ENCODE peak calls at places on chromosomes 16 and 17, in seven cellular contexts. G is HCT116; F is GM23338; Q is left ventricle myocardium inferior; T is neuronal stem cell; C is naive thymus-derived CD4-positive, alpha-beta T cell; K is cardiac muscle cell. I is an unnamed sample.
A peak's percentile ranks its signal among the peaks of the same experiment; 100 is the strongest.

GRCh38 chr16:4401510-4401909 is 14.9 kb downstream of the CORO7 start:
- DNase-seq in G (no peak), F (no peak), Q (no peak), T (no peak), C (no peak), K (no peak), I (no peak)

GRCh38 chr17:67343237-67343636 is 23.1 kb downstream of the PSMD12 start:
- DNase-seq in G (no peak), F (no peak), Q (no peak), T (no peak), C (no peak), K (no peak), I (no peak)

GRCh38 chr17:19461139-19461538 is 50.1 kb downstream of the RNF112 start:
- DNase-seq in G (no peak), F (peak; percentile 93), Q (no peak), T (no peak), C (no peak), K (no peak), I (no peak)

GRCh38 chr16:1078579-1079021 is 6.1 kb downstream of the SSTR5 start:
- DNase-seq in G (no peak), F (no peak), Q (no peak), T (no peak), C (no peak), K (no peak), I (peak; percentile 18)

GRCh38 chr17:78431692-78431958 is 53.2 kb downstream of the PGS1 start:
- DNase-seq in G (no peak), F (no peak), Q (no peak), T (no peak), C (no peak), K (no peak), I (no peak)

GRCh38 chr17:50205931-50206505 is 4.6 kb upstream of the COL1A1 start:
- DNase-seq in G (no peak), F (no peak), Q (no peak), T (no peak), C (no peak), K (no peak), I (no peak)

GRCh38 chr16:3577302-3577752 is at the start of gene NLRC3:
- DNase-seq in G (no peak), F (no peak), Q (no peak), T (no peak), C (peak; percentile 53), K (no peak), I (no peak)

GRCh38 chr17:50274142-50274944 is at the start of gene TMEM92:
- DNase-seq in G (peak; percentile 62), F (peak; percentile 96), Q (no peak), T (peak; percentile 46), C (no peak), K (peak; percentile 88), I (no peak)

GRCh38 chr17:26962255-26963162 is 331.4 kb upstream of the WSB1 start:
- DNase-seq in G (no peak), F (no peak), Q (no peak), T (no peak), C (no peak), K (no peak), I (no peak)

GRCh38 chr16:21194771-21195301 is 16.5 kb downstream of the ZP2 start:
- DNase-seq in G (no peak), F (no peak), Q (no peak), T (no peak), C (no peak), K (no peak), I (peak; percentile 24)

GRCh38 chr17:67982034-67982640 is 14.1 kb downstream of the C17orf58 start:
- DNase-seq in G (no peak), F (no peak), Q (no peak), T (no peak), C (no peak), K (no peak), I (no peak)

DNA sequence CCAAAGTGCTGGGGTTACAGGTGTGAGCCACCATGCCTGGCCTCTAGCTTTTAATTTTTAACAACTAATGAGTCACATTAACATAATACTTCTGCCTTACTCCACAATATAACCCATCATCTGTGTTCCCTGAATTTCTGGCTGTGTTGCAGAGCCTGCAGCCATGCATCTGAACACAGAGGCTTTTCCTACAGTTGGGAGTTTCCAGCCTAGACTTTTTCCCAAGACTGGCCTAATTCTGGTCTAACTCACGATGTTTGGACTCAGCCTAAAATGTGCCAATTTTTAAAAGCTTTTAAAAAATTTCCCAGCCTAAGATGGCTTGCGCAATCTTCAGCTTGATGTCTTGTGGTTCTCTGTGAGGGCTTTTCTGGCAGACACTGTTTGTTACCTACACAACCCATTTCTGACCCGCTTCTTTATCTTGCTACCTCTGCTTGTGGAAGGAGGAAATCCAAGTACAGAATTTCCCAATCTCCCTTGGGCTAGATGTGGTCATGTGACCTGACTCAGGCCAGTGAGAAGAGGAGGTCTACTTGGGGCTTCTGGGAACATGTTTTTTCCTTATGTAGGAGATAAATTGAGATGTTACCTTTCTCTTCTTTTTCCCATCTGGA is 72.7 kb upstream of the GAS7 start:
- DNase-seq in G (no peak), F (no peak), Q (no peak), T (no peak), C (no peak), K (no peak), I (no peak)
- H3K36me3 ChIP-seq in G (no peaks in the 10 kb centered on the region), F (no peaks in the 10 kb centered on the region), Q (no peaks in the 10 kb centered on the region), T (no peaks in the 10 kb centered on the region), C (no peaks in the 10 kb centered on the region), K (no peaks in the 10 kb centered on the region), I (no peaks in the 10 kb centered on the region)

GRCh38 chr17:75503976-75504346 is 11.4 kb downstream of the CASKIN2 start:
- DNase-seq in G (no peak), F (no peak), Q (no peak), T (no peak), C (no peak), K (no peak), I (no peak)
- H3K27ac ChIP-seq in G (no peak overlapping the region), F (no peak overlapping the region), Q (peak overlapping the region; percentile 42), T (no peak overlapping the region), C (no peak overlapping the region), K (no peak overlapping the region), I (no peak overlapping the region)

GRCh38 chr17:74923538-74924249 is 379 bp upstream of the OTOP2 start:
- DNase-seq in G (no peak), F (peak; percentile 66), Q (peak; percentile 60), T (peak; percentile 46), C (peak; percentile 80), K (peak; percentile 70), I (peak; percentile 6)

GRCh38 chr17:74922694-74923537 is at the start of gene USH1G:
- DNase-seq in G (no peak), F (peak; percentile 36), Q (no peak), T (no peak), C (peak; percentile 6), K (peak; percentile 48), I (no peak)

GRCh38 chr17:74925242-74925641 is 1.2 kb downstream of the OTOP2 start:
- DNase-seq in G (no peak), F (no peak), Q (no peak), T (no peak), C (no peak), K (no peak), I (no peak)

GRCh38 chr17:74922172-74922571 is 883 bp downstream of the USH1G start:
- DNase-seq in G (no peak), F (no peak), Q (no peak), T (no peak), C (no peak), K (no peak), I (no peak)

GRCh38 chr17:74924250-74924948 is at the start of gene OTOP2:
- DNase-seq in G (no peak), F (peak; percentile 61), Q (peak; percentile 35), T (no peak), C (peak; percentile 18), K (no peak), I (no peak)
- H3K4me3 ChIP-seq in G (peak within 1 kb of the TSS; percentile 58), F (peak within 1 kb of the TSS; percentile 61), Q (peak within 1 kb of the TSS; percentile 53), T (no peak within 1 kb of the TSS), C (no peak within 1 kb of the TSS), K (peak within 1 kb of the TSS; percentile 27), I (no peak within 1 kb of the TSS)

GRCh38 chr17:40447148-40447644 is 3.9 kb downstream of the IGFBP4 start:
- DNase-seq in G (no peak), F (no peak), Q (no peak), T (no peak), C (no peak), K (no peak), I (no peak)

GRCh38 chr17:40443988-40444899 is 994 bp downstream of the IGFBP4 start:
- DNase-seq in G (no peak), F (peak; percentile 39), Q (no peak), T (no peak), C (no peak), K (no peak), I (no peak)

GRCh38 chr17:40448213-40448638 is 5.0 kb downstream of the IGFBP4 start:
- DNase-seq in G (no peak), F (no peak), Q (no peak), T (no peak), C (no peak), K (no peak), I (no peak)

GRCh38 chr17:40443196-40443987 is at the start of gene IGFBP4:
- DNase-seq in G (no peak), F (peak; percentile 91), Q (peak; percentile 84), T (peak; percentile 72), C (peak; percentile 72), K (peak; percentile 88), I (no peak)

DNA sequence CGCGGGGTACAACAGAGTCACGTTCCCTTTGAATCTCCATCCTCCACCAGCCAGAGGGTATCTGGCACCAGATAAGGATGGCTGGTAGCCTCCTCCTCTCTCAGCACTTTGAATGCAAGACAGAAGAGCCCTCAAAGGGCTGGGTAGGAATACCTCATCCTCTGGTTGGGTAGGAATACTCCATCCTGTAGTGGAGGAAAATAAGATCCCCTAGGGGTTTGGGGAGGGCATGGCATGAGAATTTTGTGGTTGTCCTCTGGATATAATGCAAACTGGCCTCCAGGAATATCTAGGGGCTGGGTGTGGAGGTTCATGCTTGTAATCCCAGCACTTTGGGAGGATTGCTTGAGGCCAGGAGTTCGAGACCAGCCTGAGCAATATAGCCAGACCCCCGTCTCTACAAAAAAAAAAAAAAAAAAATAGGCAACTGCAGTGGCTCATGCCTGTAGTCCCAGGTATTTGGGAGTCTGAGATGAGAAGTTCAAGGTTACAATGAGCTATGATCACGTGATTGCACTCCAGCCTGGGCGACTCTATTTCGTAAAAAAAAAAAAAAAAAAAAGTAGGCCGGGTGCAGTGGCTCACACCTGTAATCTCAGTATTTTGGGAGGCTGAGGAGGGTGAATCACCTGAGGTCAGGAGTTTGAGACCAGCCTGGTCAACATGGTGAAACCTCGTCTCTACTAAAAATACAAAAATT is 2.7 kb downstream of the IGFBP4 start:
- DNase-seq in G (no peak), F (peak; percentile 51), Q (no peak), T (no peak), C (no peak), K (no peak), I (no peak)
- H3K36me3 ChIP-seq in G (no peaks in the 10 kb centered on the region), F (no peaks in the 10 kb centered on the region), Q (no peaks in the 10 kb centered on the region), T (no peaks in the 10 kb centered on the region), C (no peaks in the 10 kb centered on the region), K (no peaks in the 10 kb centered on the region), I (peaks cover 53% of the 10 kb centered on the region)

GRCh38 chr17:63015824-63016223 is 49.8 kb downstream of the TANC2 start:
- DNase-seq in G (no peak), F (no peak), Q (no peak), T (no peak), C (no peak), K (no peak), I (peak; percentile 83)
- H3K27ac ChIP-seq in G (no peak overlapping the region), F (no peak overlapping the region), Q (no peak overlapping the region), T (no peak overlapping the region), C (no peak overlapping the region), K (no peak overlapping the region), I (peak overlapping the region; percentile 26)

I was measured in brain microvascular endothelial cell.